ENCODE peak calls at places on chromosomes 6 and 20, in nine cellular contexts. One of them, this sample, is unnamed.
A peak's percentile ranks its signal among the peaks of the same experiment; 100 is the strongest.

GRCh38 chr20:23826541-23827018 is at the start of gene CST2:
- DNase-seq in sigmoid colon: no peak
- DNase-seq in SJSA1: peak; percentile 28
- DNase-seq in pancreas: no peak
- DNase-seq in aorta: no peak
- DNase-seq in NT2/D1: no peak
- DNase-seq in heart left ventricle: no peak
- DNase-seq in Panc1: no peak
- DNase-seq in CD4-positive, alpha-beta memory T cell: no peak
- DNase-seq in this sample: no peak

GRCh38 chr20:31835977-31836852 is 9.2 kb downstream of the FOXS1 start:
- DNase-seq in sigmoid colon: peak; percentile 83
- DNase-seq in SJSA1: peak; percentile 96
- DNase-seq in pancreas: peak; percentile 61
- DNase-seq in aorta: peak; percentile 95
- DNase-seq in NT2/D1: no peak
- DNase-seq in heart left ventricle: peak; percentile 87
- DNase-seq in Panc1: no peak
- DNase-seq in CD4-positive, alpha-beta memory T cell: no peak
- DNase-seq in this sample: no peak

GRCh38 chr6:18328549-18328922 is 58.6 kb upstream of the RNF144B start:
- DNase-seq in sigmoid colon: no peak
- DNase-seq in SJSA1: no peak
- DNase-seq in pancreas: no peak
- DNase-seq in aorta: no peak
- DNase-seq in NT2/D1: no peak
- DNase-seq in heart left ventricle: no peak
- DNase-seq in Panc1: no peak
- DNase-seq in CD4-positive, alpha-beta memory T cell: no peak
- DNase-seq in this sample: no peak

GRCh38 chr6:131116755-131117360 is 18.4 kb upstream of the AKAP7 start:
- DNase-seq in sigmoid colon: no peak
- DNase-seq in SJSA1: peak; percentile 53
- DNase-seq in pancreas: no peak
- DNase-seq in aorta: no peak
- DNase-seq in NT2/D1: peak; percentile 11
- DNase-seq in heart left ventricle: no peak
- DNase-seq in Panc1: peak; percentile 28
- DNase-seq in CD4-positive, alpha-beta memory T cell: peak; percentile 51
- DNase-seq in this sample: peak; percentile 11

GRCh38 chr6:30644769-30645168 is 2.2 kb upstream of the C6orf136 start:
- DNase-seq in sigmoid colon: no peak
- DNase-seq in SJSA1: no peak
- DNase-seq in pancreas: no peak
- DNase-seq in aorta: no peak
- DNase-seq in NT2/D1: no peak
- DNase-seq in heart left ventricle: no peak
- DNase-seq in Panc1: no peak
- DNase-seq in CD4-positive, alpha-beta memory T cell: no peak
- DNase-seq in this sample: no peak

GRCh38 chr6:5672581-5673011 is 334.1 kb downstream of the NRN1 start:
- DNase-seq in sigmoid colon: peak; percentile 74
- DNase-seq in SJSA1: peak; percentile 32
- DNase-seq in pancreas: no peak
- DNase-seq in aorta: peak; percentile 60
- DNase-seq in NT2/D1: peak; percentile 36
- DNase-seq in heart left ventricle: no peak
- DNase-seq in Panc1: no peak
- DNase-seq in CD4-positive, alpha-beta memory T cell: no peak
- DNase-seq in this sample: no peak

GRCh38 chr6:128519931-128520435 is 416 bp downstream of the PTPRK start:
- DNase-seq in sigmoid colon: peak; percentile 78
- DNase-seq in SJSA1: peak; percentile 92
- DNase-seq in pancreas: no peak
- DNase-seq in aorta: peak; percentile 64
- DNase-seq in NT2/D1: no peak
- DNase-seq in heart left ventricle: no peak
- DNase-seq in Panc1: no peak
- DNase-seq in CD4-positive, alpha-beta memory T cell: no peak
- DNase-seq in this sample: peak; percentile 7

GRCh38 chr6:45466686-45467085 is 89.0 kb upstream of the SUPT3H start:
- DNase-seq in sigmoid colon: no peak
- DNase-seq in SJSA1: no peak
- DNase-seq in pancreas: no peak
- DNase-seq in aorta: no peak
- DNase-seq in NT2/D1: no peak
- DNase-seq in heart left ventricle: no peak
- DNase-seq in Panc1: no peak
- DNase-seq in CD4-positive, alpha-beta memory T cell: no peak
- DNase-seq in this sample: no peak

GRCh38 chr6:81166770-81167169 is 585.7 kb downstream of the TENT5A start:
- DNase-seq in sigmoid colon: no peak
- DNase-seq in SJSA1: no peak
- DNase-seq in pancreas: no peak
- DNase-seq in aorta: peak; percentile 26
- DNase-seq in NT2/D1: no peak
- DNase-seq in heart left ventricle: no peak
- DNase-seq in Panc1: no peak
- DNase-seq in CD4-positive, alpha-beta memory T cell: no peak
- DNase-seq in this sample: no peak

GRCh38 chr20:49276895-49277785 is 717 bp downstream of the ZNFX1 start:
- DNase-seq in sigmoid colon: peak; percentile 77
- DNase-seq in SJSA1: peak; percentile 64
- DNase-seq in pancreas: no peak
- DNase-seq in aorta: peak; percentile 69
- DNase-seq in NT2/D1: no peak
- DNase-seq in heart left ventricle: peak; percentile 39
- DNase-seq in Panc1: no peak
- DNase-seq in CD4-positive, alpha-beta memory T cell: no peak
- DNase-seq in this sample: peak; percentile 11

GRCh38 chr20:49277786-49278035 is 146 bp downstream of the ZNFX1 start:
- DNase-seq in sigmoid colon: no peak
- DNase-seq in SJSA1: no peak
- DNase-seq in pancreas: no peak
- DNase-seq in aorta: no peak
- DNase-seq in NT2/D1: no peak
- DNase-seq in heart left ventricle: no peak
- DNase-seq in Panc1: no peak
- DNase-seq in CD4-positive, alpha-beta memory T cell: no peak
- DNase-seq in this sample: no peak

GRCh38 chr20:49278036-49278816 is at the start of gene ZNFX1:
- DNase-seq in sigmoid colon: peak; percentile 99
- DNase-seq in SJSA1: peak; percentile 100
- DNase-seq in pancreas: peak; percentile 98
- DNase-seq in aorta: peak; percentile 100
- DNase-seq in NT2/D1: peak; percentile 95
- DNase-seq in heart left ventricle: peak; percentile 99
- DNase-seq in Panc1: peak; percentile 95
- DNase-seq in CD4-positive, alpha-beta memory T cell: peak; percentile 99
- DNase-seq in this sample: peak; percentile 99

GRCh38 chr20:49275634-49276033 is 2.2 kb downstream of the ZNFX1 start:
- DNase-seq in sigmoid colon: no peak
- DNase-seq in SJSA1: no peak
- DNase-seq in pancreas: no peak
- DNase-seq in aorta: no peak
- DNase-seq in NT2/D1: no peak
- DNase-seq in heart left ventricle: no peak
- DNase-seq in Panc1: no peak
- DNase-seq in CD4-positive, alpha-beta memory T cell: no peak
- DNase-seq in this sample: no peak

GRCh38 chr20:49276201-49276894 is 1.5 kb downstream of the ZNFX1 start:
- DNase-seq in sigmoid colon: no peak
- DNase-seq in SJSA1: peak; percentile 72
- DNase-seq in pancreas: no peak
- DNase-seq in aorta: no peak
- DNase-seq in NT2/D1: no peak
- DNase-seq in heart left ventricle: peak; percentile 49
- DNase-seq in Panc1: no peak
- DNase-seq in CD4-positive, alpha-beta memory T cell: no peak
- DNase-seq in this sample: peak; percentile 20
- H3K4me3 ChIP-seq in sigmoid colon: peak overlapping the region; percentile 86
- H3K4me3 ChIP-seq in SJSA1: peak overlapping the region; percentile 53
- H3K4me3 ChIP-seq in pancreas: peak overlapping the region; percentile 77
- H3K4me3 ChIP-seq in aorta: peak overlapping the region; percentile 65
- H3K4me3 ChIP-seq in NT2/D1: peak overlapping the region; percentile 98
- H3K4me3 ChIP-seq in heart left ventricle: peak overlapping the region; percentile 86
- H3K4me3 ChIP-seq in Panc1: peak overlapping the region; percentile 96
- H3K4me3 ChIP-seq in CD4-positive, alpha-beta memory T cell: peak overlapping the region; percentile 92
- H3K4me3 ChIP-seq in this sample: peak overlapping the region; percentile 97

DNA sequence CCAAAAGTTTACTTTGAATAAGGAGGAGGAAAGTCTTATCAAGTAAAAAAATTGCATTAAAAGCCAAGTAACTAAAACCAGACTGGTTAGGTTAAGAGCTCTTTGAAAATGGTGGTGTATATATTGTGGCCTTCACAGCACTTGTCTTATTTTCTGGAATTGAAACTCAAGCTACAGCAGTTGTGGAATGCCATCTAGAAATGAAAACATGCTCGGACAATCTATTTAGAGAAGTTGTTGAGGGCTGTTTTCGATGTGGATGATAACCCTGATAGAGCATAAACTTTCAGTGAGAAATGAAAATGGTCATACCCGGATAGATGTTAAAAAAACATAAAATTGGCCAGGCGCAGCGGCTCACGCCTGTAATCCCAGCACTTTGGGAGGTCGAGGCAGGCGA is 47.0 kb downstream of the ARID1B start:
- DNase-seq in sigmoid colon: no peak
- DNase-seq in SJSA1: no peak
- DNase-seq in pancreas: no peak
- DNase-seq in aorta: no peak
- DNase-seq in NT2/D1: no peak
- DNase-seq in heart left ventricle: no peak
- DNase-seq in Panc1: no peak
- DNase-seq in CD4-positive, alpha-beta memory T cell: no peak
- DNase-seq in this sample: no peak
- H3K4me1 ChIP-seq in sigmoid colon: peaks cover 87% of the 10 kb centered on the region
- H3K4me1 ChIP-seq in SJSA1: peaks cover 27% of the 10 kb centered on the region
- H3K4me1 ChIP-seq in pancreas: peaks cover 26% of the 10 kb centered on the region
- H3K4me1 ChIP-seq in aorta: peaks cover 4% of the 10 kb centered on the region
- H3K4me1 ChIP-seq in NT2/D1: peaks cover 8% of the 10 kb centered on the region
- H3K4me1 ChIP-seq in heart left ventricle: peaks cover 51% of the 10 kb centered on the region
- H3K4me1 ChIP-seq in Panc1: peaks cover 18% of the 10 kb centered on the region
- H3K4me1 ChIP-seq in CD4-positive, alpha-beta memory T cell: peaks cover 77% of the 10 kb centered on the region
- H3K4me1 ChIP-seq in this sample: peaks cover 45% of the 10 kb centered on the region

DNA sequence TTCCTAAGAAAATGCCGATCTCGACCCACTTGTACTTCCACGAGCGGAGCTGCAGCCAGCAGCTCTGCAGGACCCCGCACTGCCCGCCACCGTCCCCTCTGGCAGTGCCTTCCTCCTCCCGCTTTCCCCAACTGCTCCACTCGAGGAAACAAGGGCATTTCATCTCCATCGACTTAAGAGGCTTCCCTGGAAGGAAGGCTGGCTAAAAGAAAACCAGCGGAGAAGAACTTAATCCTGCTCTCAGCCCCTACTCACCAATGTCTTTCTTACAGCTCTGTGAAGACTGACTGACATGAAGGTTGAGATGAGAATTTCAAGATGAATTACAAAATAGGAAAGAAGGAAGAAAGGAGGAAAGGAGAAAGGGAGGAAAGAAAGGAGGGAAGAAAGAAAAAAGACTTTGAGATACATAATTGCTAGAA is 15.6 kb downstream of the FOXC1 start:
- DNase-seq in sigmoid colon: no peak
- DNase-seq in SJSA1: peak; percentile 50
- DNase-seq in pancreas: no peak
- DNase-seq in aorta: no peak
- DNase-seq in NT2/D1: no peak
- DNase-seq in heart left ventricle: no peak
- DNase-seq in Panc1: no peak
- DNase-seq in CD4-positive, alpha-beta memory T cell: no peak
- DNase-seq in this sample: no peak
- H3K4me3 ChIP-seq in sigmoid colon: peak overlapping the region; percentile 23
- H3K4me3 ChIP-seq in SJSA1: peak overlapping the region; percentile 54
- H3K4me3 ChIP-seq in pancreas: peak overlapping the region; percentile 25
- H3K4me3 ChIP-seq in aorta: peak overlapping the region; percentile 90
- H3K4me3 ChIP-seq in NT2/D1: peak overlapping the region; percentile 25
- H3K4me3 ChIP-seq in heart left ventricle: peak overlapping the region; percentile 59
- H3K4me3 ChIP-seq in Panc1: no peak overlapping the region
- H3K4me3 ChIP-seq in CD4-positive, alpha-beta memory T cell: peak overlapping the region; percentile 48
- H3K4me3 ChIP-seq in this sample: peak overlapping the region; percentile 61

GRCh38 chr6:10567256-10568041 is 46.3 kb downstream of the GCNT2 start:
- DNase-seq in sigmoid colon: no peak
- DNase-seq in SJSA1: peak; percentile 42
- DNase-seq in pancreas: no peak
- DNase-seq in aorta: no peak
- DNase-seq in NT2/D1: no peak
- DNase-seq in heart left ventricle: no peak
- DNase-seq in Panc1: no peak
- DNase-seq in CD4-positive, alpha-beta memory T cell: no peak
- DNase-seq in this sample: no peak

GRCh38 chr6:10565913-10566312 is 44.8 kb downstream of the GCNT2 start:
- DNase-seq in sigmoid colon: no peak
- DNase-seq in SJSA1: no peak
- DNase-seq in pancreas: no peak
- DNase-seq in aorta: no peak
- DNase-seq in NT2/D1: no peak
- DNase-seq in heart left ventricle: no peak
- DNase-seq in Panc1: no peak
- DNase-seq in CD4-positive, alpha-beta memory T cell: no peak
- DNase-seq in this sample: no peak

GRCh38 chr6:10564975-10565374 is 43.8 kb downstream of the GCNT2 start:
- DNase-seq in sigmoid colon: no peak
- DNase-seq in SJSA1: no peak
- DNase-seq in pancreas: no peak
- DNase-seq in aorta: no peak
- DNase-seq in NT2/D1: no peak
- DNase-seq in heart left ventricle: no peak
- DNase-seq in Panc1: no peak
- DNase-seq in CD4-positive, alpha-beta memory T cell: no peak
- DNase-seq in this sample: no peak

GRCh38 chr6:10569392-10570127 is 48.4 kb downstream of the GCNT2 start:
- DNase-seq in sigmoid colon: no peak
- DNase-seq in SJSA1: no peak
- DNase-seq in pancreas: no peak
- DNase-seq in aorta: no peak
- DNase-seq in NT2/D1: no peak
- DNase-seq in heart left ventricle: no peak
- DNase-seq in Panc1: no peak
- DNase-seq in CD4-positive, alpha-beta memory T cell: no peak
- DNase-seq in this sample: no peak
- H3K4me1 ChIP-seq in sigmoid colon: peaks cover 30% of the 10 kb centered on the region
- H3K4me1 ChIP-seq in SJSA1: peaks cover 8% of the 10 kb centered on the region
- H3K4me1 ChIP-seq in pancreas: no peaks in the 10 kb centered on the region
- H3K4me1 ChIP-seq in aorta: no peaks in the 10 kb centered on the region
- H3K4me1 ChIP-seq in NT2/D1: peaks cover 2% of the 10 kb centered on the region
- H3K4me1 ChIP-seq in heart left ventricle: no peaks in the 10 kb centered on the region
- H3K4me1 ChIP-seq in Panc1: no peaks in the 10 kb centered on the region
- H3K4me1 ChIP-seq in CD4-positive, alpha-beta memory T cell: no peaks in the 10 kb centered on the region
- H3K4me1 ChIP-seq in this sample: no peaks in the 10 kb centered on the region